ENCODE peak calls at places on chromosomes 3 and 15, in seven cellular contexts. One of them, this sample, is unnamed.

GRCh38 chr15:70775160-70775559 is 11.8 kb upstream of the UACA start:
- DNase-seq in H1: no peak
- DNase-seq in HepG2: no peak
- DNase-seq in K562: no peak
- DNase-seq in GM12878: no peak
- DNase-seq in SK-N-SH: no peak
- DNase-seq in A549: peak; percentile 53
- DNase-seq in this sample: peak; percentile 82

GRCh38 chr3:12774619-12775018 is 15.6 kb upstream of the TMEM40 start:
- DNase-seq in GM12878: no peak
- DNase-seq in K562: no peak
- DNase-seq in SK-N-SH: no peak
- DNase-seq in A549: no peak
- DNase-seq in HepG2: no peak
- DNase-seq in H1: no peak
- DNase-seq in this sample: no peak

GRCh38 chr3:195045481-195045880 is 225.5 kb downstream of the XXYLT1 start:
- DNase-seq in A549: no peak
- DNase-seq in K562: no peak
- DNase-seq in HepG2: no peak
- DNase-seq in SK-N-SH: no peak
- DNase-seq in GM12878: no peak
- DNase-seq in H1: no peak
- DNase-seq in this sample: no peak

GRCh38 chr3:149632225-149632624 is 25.6 kb downstream of the WWTR1 start:
- DNase-seq in HepG2: no peak
- DNase-seq in H1: no peak
- DNase-seq in GM12878: no peak
- DNase-seq in SK-N-SH: no peak
- DNase-seq in A549: no peak
- DNase-seq in K562: no peak
- DNase-seq in this sample: no peak

GRCh38 chr15:77617507-77618285 is 15.0 kb downstream of the LINGO1 start:
- DNase-seq in GM12878: no peak
- DNase-seq in K562: peak; percentile 38
- DNase-seq in SK-N-SH: no peak
- DNase-seq in HepG2: peak; percentile 45
- DNase-seq in A549: peak; percentile 60
- DNase-seq in H1: no peak
- DNase-seq in this sample: no peak

GRCh38 chr3:140922634-140923033 is 19.0 kb upstream of the SLC25A36 start:
- DNase-seq in K562: peak; percentile 19
- DNase-seq in A549: peak; percentile 30
- DNase-seq in SK-N-SH: no peak
- DNase-seq in HepG2: no peak
- DNase-seq in GM12878: no peak
- DNase-seq in H1: no peak
- DNase-seq in this sample: peak; percentile 49

GRCh38 chr3:168051579-168052183 is 44.0 kb downstream of the GOLIM4 start:
- DNase-seq in HepG2: no peak
- DNase-seq in K562: no peak
- DNase-seq in GM12878: peak; percentile 12
- DNase-seq in SK-N-SH: no peak
- DNase-seq in H1: no peak
- DNase-seq in A549: no peak
- DNase-seq in this sample: peak; percentile 89

GRCh38 chr3:29465836-29466235 is 185.0 kb downstream of the RBMS3 start:
- DNase-seq in A549: no peak
- DNase-seq in SK-N-SH: peak; percentile 49
- DNase-seq in H1: no peak
- DNase-seq in GM12878: no peak
- DNase-seq in HepG2: no peak
- DNase-seq in K562: no peak
- DNase-seq in this sample: peak; percentile 82

GRCh38 chr3:72127843-72128242 is 342.9 kb upstream of the PROK2 start:
- DNase-seq in HepG2: no peak
- DNase-seq in H1: no peak
- DNase-seq in SK-N-SH: no peak
- DNase-seq in GM12878: no peak
- DNase-seq in A549: no peak
- DNase-seq in K562: no peak
- DNase-seq in this sample: peak; percentile 25

GRCh38 chr15:40045572-40046217 is 6.7 kb upstream of the SRP14 start:
- DNase-seq in H1: peak; percentile 42
- DNase-seq in GM12878: no peak
- DNase-seq in SK-N-SH: no peak
- DNase-seq in HepG2: no peak
- DNase-seq in K562: no peak
- DNase-seq in A549: no peak
- DNase-seq in this sample: no peak

GRCh38 chr15:68719676-68720075 is 101.0 kb downstream of the ANP32A start:
- DNase-seq in H1: no peak
- DNase-seq in SK-N-SH: no peak
- DNase-seq in K562: no peak
- DNase-seq in GM12878: no peak
- DNase-seq in A549: no peak
- DNase-seq in HepG2: no peak
- DNase-seq in this sample: no peak

GRCh38 chr15:68715111-68715510 is 105.6 kb downstream of the ANP32A start:
- DNase-seq in SK-N-SH: no peak
- DNase-seq in K562: no peak
- DNase-seq in A549: no peak
- DNase-seq in HepG2: no peak
- DNase-seq in H1: no peak
- DNase-seq in GM12878: no peak
- DNase-seq in this sample: no peak

GRCh38 chr15:68719051-68719450 is 101.6 kb downstream of the ANP32A start:
- DNase-seq in K562: no peak
- DNase-seq in HepG2: no peak
- DNase-seq in A549: no peak
- DNase-seq in GM12878: no peak
- DNase-seq in H1: no peak
- DNase-seq in SK-N-SH: no peak
- DNase-seq in this sample: no peak

GRCh38 chr15:68718468-68718867 is 102.2 kb downstream of the ANP32A start:
- DNase-seq in A549: no peak
- DNase-seq in K562: no peak
- DNase-seq in GM12878: no peak
- DNase-seq in HepG2: no peak
- DNase-seq in SK-N-SH: no peak
- DNase-seq in H1: no peak
- DNase-seq in this sample: no peak

DNA sequence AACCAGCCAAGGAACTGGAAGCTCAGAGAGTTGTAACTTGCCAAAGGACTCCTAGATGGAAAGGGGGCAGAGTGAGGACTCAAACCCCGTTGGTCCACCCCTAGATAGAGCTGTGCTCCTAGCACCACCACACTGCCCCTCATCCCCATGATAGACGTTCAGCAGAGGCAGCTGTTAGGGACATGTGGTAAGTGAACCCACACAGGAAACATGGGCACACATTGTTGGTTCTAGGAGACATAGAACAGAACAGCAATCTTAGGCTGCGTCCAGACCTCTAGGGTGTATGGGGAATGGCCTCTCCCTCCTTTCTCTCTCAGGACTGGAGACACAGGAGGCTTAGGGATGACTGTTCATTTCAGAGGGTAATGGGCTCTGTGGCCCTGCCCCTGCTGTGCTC is 102.7 kb downstream of the ANP32A start:
- DNase-seq in A549: no peak
- DNase-seq in SK-N-SH: no peak
- DNase-seq in K562: no peak
- DNase-seq in HepG2: no peak
- DNase-seq in GM12878: no peak
- DNase-seq in H1: no peak
- DNase-seq in this sample: no peak
- TF ChIP-seq RFX5 in A549: no peak
- TF ChIP-seq RFX5 in SK-N-SH: no peak
- TF ChIP-seq RFX5 in K562: no peak
- TF ChIP-seq RFX5 in HepG2: no peak
- TF ChIP-seq RFX5 in GM12878: no peak
- TF ChIP-seq RFX5 in H1: no peak
- TF ChIP-seq RFX5 in this sample: no peak

GRCh38 chr3:65793495-65794200 is 245.1 kb downstream of the MAGI1 start:
- DNase-seq in HepG2: no peak
- DNase-seq in SK-N-SH: no peak
- DNase-seq in H1: no peak
- DNase-seq in GM12878: no peak
- DNase-seq in A549: no peak
- DNase-seq in K562: no peak
- DNase-seq in this sample: peak; percentile 41
- TF ChIP-seq RFX5 in HepG2: no peak
- TF ChIP-seq RFX5 in SK-N-SH: no peak
- TF ChIP-seq RFX5 in H1: no peak
- TF ChIP-seq RFX5 in GM12878: no peak
- TF ChIP-seq RFX5 in A549: no peak
- TF ChIP-seq RFX5 in K562: no peak
- TF ChIP-seq RFX5 in this sample: no peak

GRCh38 chr15:58260911-58261267 is 122.7 kb downstream of the AQP9 start:
- DNase-seq in HepG2: no peak
- DNase-seq in K562: no peak
- DNase-seq in H1: no peak
- DNase-seq in GM12878: no peak
- DNase-seq in SK-N-SH: no peak
- DNase-seq in A549: no peak
- DNase-seq in this sample: peak; percentile 35

GRCh38 chr15:58260186-58260910 is 122.2 kb downstream of the AQP9 start:
- DNase-seq in HepG2: no peak
- DNase-seq in A549: no peak
- DNase-seq in H1: no peak
- DNase-seq in SK-N-SH: no peak
- DNase-seq in K562: no peak
- DNase-seq in GM12878: no peak
- DNase-seq in this sample: peak; percentile 16

GRCh38 chr15:58261368-58261767 is 123.2 kb downstream of the AQP9 start:
- DNase-seq in HepG2: no peak
- DNase-seq in SK-N-SH: no peak
- DNase-seq in H1: no peak
- DNase-seq in GM12878: no peak
- DNase-seq in K562: no peak
- DNase-seq in A549: no peak
- DNase-seq in this sample: no peak

GRCh38 chr15:58257776-58258325 is 119.7 kb downstream of the AQP9 start:
- DNase-seq in HepG2: no peak
- DNase-seq in K562: no peak
- DNase-seq in GM12878: no peak
- DNase-seq in H1: no peak
- DNase-seq in A549: no peak
- DNase-seq in SK-N-SH: no peak
- DNase-seq in this sample: no peak

GRCh38 chr15:58258501-58259274 is 120.5 kb downstream of the AQP9 start:
- DNase-seq in K562: no peak
- DNase-seq in A549: no peak
- DNase-seq in HepG2: no peak
- DNase-seq in GM12878: no peak
- DNase-seq in SK-N-SH: no peak
- DNase-seq in H1: no peak
- DNase-seq in this sample: no peak
- TF ChIP-seq RFX5 in K562: no peak
- TF ChIP-seq RFX5 in A549: no peak
- TF ChIP-seq RFX5 in HepG2: no peak
- TF ChIP-seq RFX5 in GM12878: no peak
- TF ChIP-seq RFX5 in SK-N-SH: no peak
- TF ChIP-seq RFX5 in H1: no peak
- TF ChIP-seq RFX5 in this sample: no peak

GRCh38 chr3:186643493-186643892 is 3.3 kb downstream of the FETUB start:
- DNase-seq in A549: no peak
- DNase-seq in SK-N-SH: no peak
- DNase-seq in K562: no peak
- DNase-seq in GM12878: no peak
- DNase-seq in HepG2: no peak
- DNase-seq in H1: no peak
- DNase-seq in this sample: no peak
- TF ChIP-seq RFX5 in A549: no peak
- TF ChIP-seq RFX5 in SK-N-SH: no peak
- TF ChIP-seq RFX5 in K562: no peak
- TF ChIP-seq RFX5 in GM12878: no peak
- TF ChIP-seq RFX5 in HepG2: no peak
- TF ChIP-seq RFX5 in H1: no peak
- TF ChIP-seq RFX5 in this sample: no peak

This sample was measured in IMR-90.